ENCODE peak calls at places on chromosomes 3 and 15, in six cellular contexts. D is foreskin fibroblast; B is naive thymus-derived CD8-positive, alpha-beta T cell; Z is GF-D8; U is NCI-H1092 treated with DMSO at 0.1 percent for 48 hours; Q is OCI-LY7. L is an unnamed sample.

GRCh38 chr15:42194502-42194901 is 13.6 kb downstream of the VPS39 start:
- DNase-seq in B (no peak), U (no peak), Z (no peak), D (peak), Q (no peak), L (no peak)

GRCh38 chr3:126851934-126852333 is 131.0 kb upstream of the PLXNA1 start:
- DNase-seq in U (no peak), B (no peak), D (no peak), Q (no peak), Z (no peak), L (no peak)

GRCh38 chr3:129593595-129594339 is 12.7 kb downstream of the PLXND1 start:
- DNase-seq in Q (peak), Z (peak), D (no peak), B (no peak), U (peak), L (peak)

GRCh38 chr15:92963794-92964193 is 63.7 kb downstream of the CHD2 start:
- DNase-seq in U (no peak), D (no peak), B (no peak), Q (no peak), Z (no peak), L (no peak)

GRCh38 chr3:178078933-178079332 is 457.3 kb upstream of the KCNMB2 start:
- DNase-seq in D (peak), Q (no peak), U (no peak), Z (no peak), B (no peak), L (no peak)

GRCh38 chr15:95018888-95019545 is 787.7 kb downstream of the MCTP2 start:
- DNase-seq in Q (no peak), B (no peak), Z (no peak), U (no peak), D (peak), L (no peak)

GRCh38 chr3:47586746-47587145 is 8.1 kb upstream of the CSPG5 start:
- DNase-seq in D (no peak), Q (no peak), Z (no peak), B (no peak), U (no peak), L (no peak)

GRCh38 chr3:181358060-181358459 is 353.7 kb upstream of the SOX2 start:
- DNase-seq in D (no peak), U (no peak), Z (no peak), B (no peak), Q (no peak), L (no peak)

GRCh38 chr3:189340680-189341460 is 169.1 kb downstream of the TPRG1 start:
- DNase-seq in Q (peak), B (no peak), U (no peak), D (no peak), Z (no peak), L (no peak)

GRCh38 chr15:58114812-58115211 is 23.4 kb upstream of the AQP9 start:
- DNase-seq in D (no peak), B (no peak), Z (no peak), U (no peak), Q (no peak), L (no peak)

GRCh38 chr15:68924866-68925599 is 5.3 kb upstream of the SPESP1 start:
- DNase-seq in Q (peak), B (peak), D (peak), U (peak), Z (no peak), L (peak)

GRCh38 chr15:50012790-50013189 is 106.2 kb downstream of the ATP8B4 start:
- DNase-seq in B (no peak), Q (no peak), D (no peak), U (no peak), Z (no peak), L (no peak)

GRCh38 chr3:169812124-169812843 is 386 bp upstream of the LRRIQ4 start:
- DNase-seq in D (peak), B (peak), U (peak), Z (peak), Q (peak), L (peak)

GRCh38 chr3:4425707-4426106 is 41.4 kb downstream of the SUMF1 start:
- DNase-seq in D (no peak), U (no peak), Q (no peak), B (no peak), Z (no peak), L (no peak)

GRCh38 chr3:40215015-40215414 is 94.5 kb upstream of the EIF1B start:
- DNase-seq in B (no peak), D (no peak), Q (no peak), Z (no peak), U (no peak), L (no peak)

GRCh38 chr3:128311441-128311844 is 155.2 kb downstream of the DNAJB8 start:
- DNase-seq in D (no peak), Z (no peak), U (peak), B (no peak), Q (no peak), L (no peak)

GRCh38 chr3:38711321-38711720 is 61.8 kb upstream of the SCN5A start:
- DNase-seq in B (no peak), Q (no peak), D (no peak), Z (no peak), U (no peak), L (no peak)

GRCh38 chr3:99505200-99505599 is 133.2 kb upstream of the COL8A1 start:
- DNase-seq in Z (no peak), Q (no peak), D (no peak), U (no peak), B (no peak), L (no peak)

GRCh38 chr3:79018671-79019136 is 749.1 kb downstream of the ROBO1 start:
- DNase-seq in D (peak), Q (no peak), B (no peak), U (peak), Z (no peak), L (no peak)

GRCh38 chr15:40471105-40471777 is 457 bp downstream of the CHST14 start:
- DNase-seq in B (no peak), D (no peak), Q (peak), Z (no peak), U (no peak), L (no peak)

GRCh38 chr15:42133892-42134502 is 22.4 kb downstream of the PLA2G4F start:
- DNase-seq in Q (peak), U (peak), Z (no peak), D (no peak), B (no peak), L (peak)

GRCh38 chr3:155032918-155033317 is 47.2 kb upstream of the MME start:
- DNase-seq in D (peak), Z (no peak), Q (no peak), B (no peak), U (no peak), L (no peak)

GRCh38 chr3:159077860-159078259 is 276.0 kb downstream of the MFSD1 start:
- DNase-seq in Q (no peak), B (no peak), Z (no peak), U (no peak), D (peak), L (no peak)

GRCh38 chr3:181050738-181051137 is 61.2 kb upstream of the DNAJC19 start:
- DNase-seq in Z (no peak), Q (no peak), B (no peak), D (no peak), U (no peak), L (no peak)

GRCh38 chr15:62110000-62110851 is 43.4 kb downstream of the C2CD4A start:
- DNase-seq in U (peak), B (no peak), Z (no peak), D (peak), Q (no peak), L (no peak)

GRCh38 chr15:25852696-25853524 is 10.2 kb downstream of the ATP10A start:
- DNase-seq in Z (no peak), Q (peak), U (no peak), D (no peak), B (no peak), L (no peak)

GRCh38 chr15:40344631-40345120 is 3.9 kb upstream of the CCDC9B start:
- DNase-seq in Z (no peak), D (peak), Q (peak), B (peak), U (peak), L (peak)

GRCh38 chr3:107882881-107883280 is 207.9 kb downstream of the CD47 start:
- DNase-seq in B (no peak), Q (no peak), U (no peak), Z (no peak), D (no peak), L (no peak)

GRCh38 chr3:12954891-12955650 is 113.7 kb upstream of the RPL32 start:
- DNase-seq in Q (peak), D (peak), B (peak), U (peak), Z (peak), L (no peak)

GRCh38 chr3:17077614-17078013 is 192.9 kb downstream of the PLCL2 start:
- DNase-seq in D (no peak), Q (no peak), Z (no peak), U (no peak), B (no peak), L (no peak)

GRCh38 chr15:85773249-85773648 is 21.5 kb downstream of the KLHL25 start:
- DNase-seq in B (no peak), Q (no peak), U (no peak), D (no peak), Z (no peak), L (no peak)

GRCh38 chr3:99319961-99320360 is 318.4 kb upstream of the COL8A1 start:
- DNase-seq in Q (no peak), Z (no peak), U (no peak), D (peak), B (no peak), L (no peak)

GRCh38 chr15:43903864-43904290 is 77.1 kb downstream of the WDR76 start:
- DNase-seq in U (peak), Z (peak), D (peak), Q (peak), B (peak), L (peak)

GRCh38 chr3:196794467-196794866 is 54.8 kb downstream of the PAK2 start:
- DNase-seq in D (no peak), Z (no peak), U (no peak), B (no peak), Q (no peak), L (no peak)

GRCh38 chr15:100234158-100235029 is 107.4 kb downstream of the ADAMTS17 start:
- DNase-seq in Q (no peak), U (peak), Z (no peak), B (no peak), D (no peak), L (no peak)

GRCh38 chr15:83837946-83838571 is 184.1 kb downstream of the ADAMTSL3 start:
- DNase-seq in Z (no peak), D (no peak), B (no peak), Q (peak), U (no peak), L (no peak)

GRCh38 chr15:94584833-94585244 is 353.5 kb downstream of the MCTP2 start:
- DNase-seq in Q (peak), U (no peak), D (no peak), Z (peak), B (peak), L (no peak)

GRCh38 chr3:45819543-45819942 is 22.4 kb downstream of the LZTFL1 start:
- DNase-seq in U (no peak), Q (no peak), B (no peak), Z (no peak), D (peak), L (no peak)